ENCODE peak calls at places on chromosomes 6 and 20, in six cellular contexts. U, P, A, E, X and I are unnamed samples.

GRCh38 chr20:39474829-39475228 is 512.7 kb downstream of the DHX35 start:
- DNase-seq in X (no peak), A (no peak), U (no peak), P (no peak), E (no peak), I (no peak)

GRCh38 chr20:63056236-63057132 is 49.7 kb upstream of the BHLHE23 start:
- DNase-seq in U (no peak), P (no peak), X (no peak), A (peak), E (peak), I (no peak)

GRCh38 chr20:10699941-10700340 is 26.1 kb upstream of the JAG1 start:
- DNase-seq in P (no peak), U (no peak), A (no peak), E (no peak), X (no peak), I (no peak)

GRCh38 chr6:6920114-6920983 is 187.4 kb upstream of the RREB1 start:
- DNase-seq in X (no peak), U (no peak), A (no peak), P (no peak), E (no peak), I (no peak)

GRCh38 chr6:13159295-13159694 is 169.0 kb downstream of the TBC1D7 start:
- DNase-seq in A (no peak), P (no peak), U (no peak), X (no peak), E (no peak), I (no peak)

GRCh38 chr6:167047554-167047953 is 48.4 kb downstream of the CEP43 start:
- DNase-seq in X (no peak), A (no peak), P (no peak), E (no peak), U (no peak), I (no peak)

GRCh38 chr6:134405386-134406087 is 87.6 kb upstream of the SGK1 start:
- DNase-seq in U (no peak), P (no peak), E (no peak), A (no peak), X (no peak), I (no peak)

GRCh38 chr6:170210651-170211403 is 80.1 kb downstream of the DLL1 start:
- DNase-seq in A (no peak), X (no peak), U (no peak), P (no peak), E (no peak), I (no peak)

GRCh38 chr6:168611691-168612090 is 170.7 kb downstream of the SMOC2 start:
- DNase-seq in X (no peak), U (no peak), A (no peak), E (no peak), P (no peak), I (no peak)